ENCODE peak calls at places on chromosomes 2 and 18, in six cellular contexts. T, I, B, U, A and O are unnamed samples.

GRCh38 chr18:23943903-23944624 is 70.5 kb upstream of the TTC39C start:
- DNase-seq in B (no peak), U (peak), I (no peak), T (no peak), A (no peak), O (no peak)

GRCh38 chr18:12287684-12288405 is 20.2 kb upstream of the TUBB6 start:
- DNase-seq in A (peak), B (peak), I (no peak), T (peak), U (peak), O (peak)

GRCh38 chr2:56357655-56358295 is 174.0 kb downstream of the CCDC85A start:
- DNase-seq in U (peak), B (peak), T (no peak), A (no peak), I (no peak), O (no peak)

GRCh38 chr18:73975266-73975665 is 172.4 kb downstream of the FBXO15 start:
- DNase-seq in U (peak), T (no peak), A (no peak), I (no peak), B (no peak), O (no peak)

GRCh38 chr2:227889336-227889735 is 17.9 kb downstream of the DAW1 start:
- DNase-seq in I (no peak), T (no peak), U (no peak), A (no peak), B (no peak), O (no peak)

GRCh38 chr2:195535911-195536522 is 121.0 kb upstream of the SLC39A10 start:
- DNase-seq in B (no peak), A (peak), T (peak), I (no peak), U (no peak), O (no peak)

GRCh38 chr18:42030586-42031182 is 75.7 kb downstream of the PIK3C3 start:
- DNase-seq in U (peak), I (no peak), B (peak), A (no peak), T (peak), O (no peak)

GRCh38 chr18:22605736-22606135 is 188.0 kb upstream of the CTAGE1 start:
- DNase-seq in A (no peak), B (no peak), I (no peak), U (no peak), T (no peak), O (no peak)

GRCh38 chr2:73415906-73416305 is 30.3 kb downstream of the ALMS1 start:
- DNase-seq in T (no peak), U (peak), B (no peak), I (no peak), A (no peak), O (peak)

GRCh38 chr2:85914916-85915315 is 26.1 kb upstream of the ST3GAL5 start:
- DNase-seq in U (no peak), B (no peak), A (no peak), I (no peak), T (no peak), O (no peak)

GRCh38 chr2:223887127-223887526 is 49.7 kb upstream of the AP1S3 start:
- DNase-seq in B (no peak), I (no peak), T (no peak), A (no peak), U (peak), O (no peak)

GRCh38 chr2:200509227-200509607 is 651 bp downstream of the KCTD18 start:
- DNase-seq in I (no peak), A (no peak), T (no peak), U (no peak), B (no peak), O (peak)

GRCh38 chr2:133063792-133064191 is 393.8 kb upstream of the LYPD1 start:
- DNase-seq in U (peak), A (no peak), T (peak), B (peak), I (no peak), O (no peak)

GRCh38 chr18:45526120-45526841 is 89.0 kb upstream of the SLC14A2 start:
- DNase-seq in T (no peak), B (no peak), I (no peak), A (no peak), U (no peak), O (no peak)

GRCh38 chr2:224022474-224022873 is 16.6 kb downstream of the SERPINE2 start:
- DNase-seq in A (no peak), U (no peak), I (no peak), T (no peak), B (no peak), O (no peak)

GRCh38 chr2:65018141-65018582 is 29.0 kb downstream of the SLC1A4 start:
- DNase-seq in U (no peak), I (no peak), T (peak), B (no peak), A (peak), O (no peak)
- TF ChIP-seq POLR2A in U (no peak), I (no peak), T (no peak), B (no peak), A (no peak), O (no peak)

GRCh38 chr2:238868067-238868524 is 20.2 kb downstream of the TWIST2 start:
- DNase-seq in U (no peak), A (no peak), I (no peak), B (no peak), T (no peak), O (no peak)
- TF ChIP-seq POLR2A in U (no peak), A (no peak), I (no peak), B (no peak), T (no peak), O (no peak)

GRCh38 chr18:3175195-3175758 is 44.5 kb downstream of the MYOM1 start:
- DNase-seq in A (no peak), T (no peak), U (peak), B (no peak), I (no peak), O (no peak)

GRCh38 chr18:3183103-3183717 is 36.6 kb downstream of the MYOM1 start:
- DNase-seq in U (no peak), B (no peak), A (peak), I (no peak), T (no peak), O (no peak)

GRCh38 chr18:3179430-3180089 is 40.2 kb downstream of the MYOM1 start:
- DNase-seq in A (no peak), T (no peak), U (no peak), B (no peak), I (no peak), O (no peak)

GRCh38 chr18:3180325-3180724 is 39.4 kb downstream of the MYOM1 start:
- DNase-seq in A (no peak), T (no peak), I (no peak), B (no peak), U (peak), O (no peak)

DNA sequence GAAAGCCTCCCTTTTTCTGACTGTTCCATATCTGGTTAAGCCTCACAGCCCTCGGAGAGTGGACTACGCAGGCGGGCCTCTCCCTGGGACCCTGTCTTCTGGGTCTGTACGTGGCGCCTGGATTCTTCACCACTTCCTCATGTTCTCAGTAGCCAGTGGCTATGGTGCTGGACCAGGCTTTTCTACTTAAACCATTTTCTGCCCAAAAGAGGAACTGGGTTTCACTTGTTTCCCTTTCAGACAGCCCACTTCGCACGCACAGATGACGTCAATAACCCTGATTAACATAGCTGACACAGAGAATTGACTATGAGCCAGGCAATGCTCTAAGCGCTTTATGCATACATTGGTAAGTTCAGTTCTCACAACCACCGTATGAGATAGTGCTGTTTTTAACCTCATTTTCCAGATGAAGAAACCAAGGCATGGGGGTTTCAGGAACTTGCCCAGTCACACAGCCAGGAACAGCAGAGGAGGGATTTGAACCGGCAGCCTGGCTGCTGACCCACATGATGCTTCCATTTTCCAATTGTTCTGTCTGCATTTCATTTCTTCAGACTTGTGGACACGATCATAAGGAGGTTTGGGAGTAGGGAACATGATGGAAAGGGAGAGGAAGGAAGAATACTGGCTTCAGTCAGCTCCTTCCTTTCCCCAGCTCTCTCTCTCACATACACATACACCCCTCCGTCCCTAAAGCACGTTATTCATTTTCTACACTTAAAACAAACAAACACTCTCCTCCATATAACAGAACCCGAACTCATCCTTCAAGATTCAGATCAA is 41.7 kb downstream of the MYOM1 start:
- DNase-seq in I (no peak), T (peak), U (peak), A (peak), B (no peak), O (no peak)
- TF ChIP-seq POLR2A in I (no peak), T (no peak), U (no peak), A (no peak), B (no peak), O (no peak)

GRCh38 chr2:231667096-231667427 is 41.3 kb upstream of the PTMA start:
- DNase-seq in I (no peak), U (no peak), T (no peak), B (no peak), A (no peak), O (no peak)

GRCh38 chr2:231666171-231667095 is 41.9 kb upstream of the PTMA start:
- DNase-seq in T (peak), I (peak), A (peak), U (peak), B (peak), O (peak)

GRCh38 chr2:231664727-231665126 is 43.6 kb upstream of the PTMA start:
- DNase-seq in U (no peak), T (no peak), I (no peak), B (no peak), A (no peak), O (no peak)

GRCh38 chr2:231663458-231664290 is 44.7 kb upstream of the PTMA start:
- DNase-seq in B (no peak), U (no peak), T (no peak), A (no peak), I (no peak), O (no peak)

DNA sequence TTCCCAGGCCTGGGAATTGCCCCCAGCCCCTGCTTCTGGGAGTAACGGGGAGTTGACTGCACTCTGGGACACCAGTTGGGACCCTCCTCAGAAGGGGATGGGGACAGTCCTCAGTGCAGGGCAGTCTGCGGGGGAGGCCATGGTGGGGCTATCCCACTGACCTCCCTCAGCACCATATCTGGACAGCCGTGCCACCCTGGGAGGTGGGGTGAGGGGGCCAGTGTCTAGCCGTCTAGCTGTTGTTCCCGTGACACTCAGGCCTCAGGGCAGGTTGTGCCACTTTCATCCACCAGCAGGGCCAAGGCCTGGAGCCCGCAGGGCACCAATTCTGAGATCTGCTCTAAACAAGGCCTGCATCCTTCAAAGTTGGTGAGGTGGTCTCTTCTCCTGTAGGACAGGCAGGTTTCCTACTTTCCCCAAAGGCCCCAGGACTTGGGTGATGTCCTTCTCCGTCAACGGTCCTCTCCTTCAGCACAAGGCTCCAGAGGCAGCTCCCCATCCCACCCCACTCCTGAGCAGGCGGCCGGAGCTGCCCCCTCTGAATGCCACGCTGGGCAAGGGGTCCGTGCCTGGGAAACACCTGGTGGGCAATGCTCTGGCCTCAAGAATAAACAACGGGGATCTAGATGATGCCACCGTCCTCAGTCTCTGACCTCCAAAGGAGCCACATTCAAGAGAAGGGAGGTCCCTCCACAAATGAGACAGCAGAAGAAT is 43.0 kb upstream of the PTMA start:
- DNase-seq in A (no peak), I (peak), U (no peak), T (no peak), B (no peak), O (no peak)
- TF ChIP-seq POLR2A in A (no peak), I (no peak), U (no peak), T (no peak), B (no peak), O (no peak)

GRCh38 chr2:74458957-74459290 is 686 bp downstream of the WBP1 start:
- DNase-seq in T (no peak), A (no peak), I (no peak), B (no peak), U (no peak), O (no peak)

GRCh38 chr2:74457549-74458131 is 598 bp upstream of the WBP1 start:
- DNase-seq in T (peak), A (peak), B (no peak), U (no peak), I (no peak), O (no peak)

GRCh38 chr2:74457129-74457548 is 1.1 kb upstream of the WBP1 start:
- DNase-seq in B (peak), T (peak), A (no peak), I (no peak), U (peak), O (no peak)

GRCh38 chr2:74459377-74460118 is 1.3 kb downstream of the WBP1 start:
- DNase-seq in I (no peak), U (no peak), A (no peak), T (no peak), B (no peak), O (no peak)

DNA sequence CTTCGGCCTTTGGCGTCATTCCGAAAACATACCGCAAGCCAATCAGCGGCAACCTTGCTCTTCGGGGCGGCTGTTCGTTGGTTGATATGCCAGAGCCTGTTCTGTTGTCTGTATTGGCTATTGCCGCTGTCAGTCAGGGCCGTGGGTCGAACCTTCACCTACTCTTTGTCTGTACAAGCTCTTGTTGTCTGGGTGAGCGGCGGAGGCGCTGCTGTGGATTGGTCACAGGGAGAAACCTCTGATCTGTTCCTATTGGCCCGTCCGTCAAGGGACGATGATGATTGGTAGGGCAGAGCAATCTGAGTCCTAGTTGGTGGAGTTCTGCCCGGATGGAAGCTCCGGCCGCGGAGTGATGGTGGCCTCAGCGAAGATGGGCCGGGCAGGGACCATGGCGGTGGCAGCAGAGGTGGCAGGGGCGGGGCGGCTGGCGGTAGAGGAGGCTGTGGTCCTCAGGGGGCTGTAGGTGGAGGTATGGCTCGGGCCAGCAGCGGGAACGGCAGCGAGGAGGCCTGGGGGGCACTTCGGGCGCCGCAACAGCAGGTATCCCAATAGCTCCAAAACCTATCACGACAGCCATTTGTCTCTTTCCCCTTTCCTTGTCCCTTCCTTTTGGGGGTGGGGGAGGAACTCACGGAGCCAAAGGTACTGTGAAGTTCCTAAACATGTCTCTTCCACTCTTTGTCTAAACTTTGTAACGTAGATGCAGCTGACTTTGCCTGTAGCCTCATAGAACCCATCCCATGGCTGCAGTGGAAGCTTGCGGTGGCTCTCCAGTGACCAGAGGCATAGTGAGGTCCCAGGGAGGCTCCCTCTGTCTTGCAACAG is at the start of gene WBP1:
- DNase-seq in T (peak), U (peak), A (peak), I (peak), B (peak), O (peak)
- TF ChIP-seq POLR2A in T (no peak), U (no peak), A (no peak), I (peak), B (peak), O (peak)

GRCh38 chr18:7566587-7567486 is at the start of gene PTPRM:
- DNase-seq in B (peak), T (peak), A (peak), I (peak), U (peak), O (peak)
- TF ChIP-seq POLR2A in B (peak), T (no peak), A (peak), I (peak), U (peak), O (peak)

GRCh38 chr18:79964330-79965118 is at the start of gene HSBP1L1:
- DNase-seq in T (peak), I (no peak), B (peak), A (peak), U (no peak), O (no peak)
- TF ChIP-seq POLR2A in T (no peak), I (no peak), B (no peak), A (no peak), U (no peak), O (no peak)